ENCODE peak calls at places on chromosomes 1 and 21, in eight cellular contexts. I is mucosa of descending colon, F is transverse colon, J is adrenal gland, K is uterus, G is astrocyte of the spinal cord, Z is AG04450, O is brain microvascular endothelial cell. Y is an unnamed sample.

GRCh38 chr21:27213328-27213727 is 246.4 kb upstream of the ADAMTS5 start:
- DNase-seq in I (no peak), F (no peak), J (no peak), K (no peak), G (no peak), Z (no peak), O (peak; percentile 59), Y (no peak)

GRCh38 chr1:12177156-12177998 is 10.6 kb downstream of the TNFRSF1B start:
- DNase-seq in I (no peak), F (no peak), J (no peak), K (no peak), G (no peak), Z (no peak), O (no peak), Y (no peak)

GRCh38 chr1:201945157-201945556 is 1.2 kb downstream of the LMOD1 start:
- DNase-seq in I (no peak), F (no peak), J (no peak), K (no peak), G (no peak), Z (no peak), O (no peak), Y (no peak)

GRCh38 chr1:171983584-171983983 is 142.3 kb downstream of the DNM3 start:
- DNase-seq in I (no peak), F (no peak), J (no peak), K (no peak), G (peak; percentile 33), Z (no peak), O (no peak), Y (no peak)

GRCh38 chr1:113998361-113998760 is 19.1 kb downstream of the OLFML3 start:
- DNase-seq in I (no peak), F (no peak), J (no peak), K (no peak), G (peak; percentile 28), Z (no peak), O (no peak), Y (no peak)

GRCh38 chr1:53913352-53914043 is 19.5 kb downstream of the DIO1 start:
- DNase-seq in I (no peak), F (no peak), J (no peak), K (no peak), G (no peak), Z (no peak), O (no peak), Y (no peak)

GRCh38 chr1:181482521-181483083 is 715 bp upstream of the CACNA1E start:
- DNase-seq in I (peak; percentile 51), F (peak; percentile 11), J (no peak), K (no peak), G (no peak), Z (no peak), O (no peak), Y (no peak)

GRCh38 chr21:42413500-42413899 is 9.8 kb downstream of the UBASH3A start:
- DNase-seq in I (no peak), F (no peak), J (no peak), K (no peak), G (no peak), Z (no peak), O (no peak), Y (no peak)

GRCh38 chr1:156808186-156809030 is 8.2 kb downstream of the SH2D2A start:
- DNase-seq in I (no peak), F (no peak), J (no peak), K (no peak), G (no peak), Z (no peak), O (no peak), Y (no peak)

GRCh38 chr1:223143760-223144248 is 756 bp upstream of the TLR5 start:
- DNase-seq in I (peak; percentile 60), F (peak; percentile 69), J (peak; percentile 30), K (peak; percentile 25), G (no peak), Z (no peak), O (no peak), Y (no peak)

GRCh38 chr1:181394766-181395165 is 88.6 kb upstream of the CACNA1E start:
- DNase-seq in I (no peak), F (no peak), J (no peak), K (no peak), G (no peak), Z (no peak), O (no peak), Y (no peak)

GRCh38 chr1:30372792-30373433 is 350.5 kb downstream of the MATN1 start:
- DNase-seq in I (no peak), F (no peak), J (no peak), K (no peak), G (no peak), Z (no peak), O (no peak), Y (no peak)

GRCh38 chr1:194071200-194071599 is 884.8 kb upstream of the B3GALT2 start:
- DNase-seq in I (no peak), F (no peak), J (no peak), K (no peak), G (no peak), Z (no peak), O (no peak), Y (no peak)

GRCh38 chr21:42317826-42318746 is 2.9 kb upstream of the TFF3 start:
- DNase-seq in I (peak; percentile 27), F (no peak), J (no peak), K (no peak), G (no peak), Z (no peak), O (no peak), Y (no peak)

GRCh38 chr1:110674337-110675059 is at the start of gene KCNA3:
- DNase-seq in I (peak; percentile 35), F (peak; percentile 65), J (no peak), K (peak; percentile 51), G (no peak), Z (no peak), O (no peak), Y (no peak)

GRCh38 chr1:185309566-185309965 is 7.5 kb downstream of the IVNS1ABP start:
- DNase-seq in I (peak; percentile 32), F (no peak), J (peak; percentile 23), K (no peak), G (no peak), Z (no peak), O (no peak), Y (no peak)

GRCh38 chr1:165851034-165851658 is 23.7 kb downstream of the UCK2 start:
- DNase-seq in I (no peak), F (no peak), J (no peak), K (no peak), G (peak; percentile 59), Z (no peak), O (peak; percentile 57), Y (no peak)

GRCh38 chr1:176800978-176801552 is 338.1 kb downstream of the PAPPA2 start:
- DNase-seq in I (no peak), F (no peak), J (no peak), K (no peak), G (no peak), Z (no peak), O (no peak), Y (no peak)
- TF ChIP-seq CTCF in I (no peak), F (no peak), J (no peak), K (no peak), G (no peak), Z (no peak), O (no peak), Y (no peak)

GRCh38 chr21:45109831-45110492 is 35.6 kb downstream of the ADARB1 start:
- DNase-seq in I (peak; percentile 41), F (peak; percentile 52), J (no peak), K (no peak), G (peak; percentile 30), Z (no peak), O (peak; percentile 56), Y (no peak)
- H3K4me3 ChIP-seq in I (no peak overlapping the region), F (no peak overlapping the region), J (no peak overlapping the region), K (no peak overlapping the region), G (no peak overlapping the region), Z (no peak overlapping the region), O (no peak overlapping the region), Y (no peak overlapping the region)

GRCh38 chr1:84644472-84644871 is 45.8 kb downstream of the SSX2IP start:
- DNase-seq in I (no peak), F (no peak), J (no peak), K (no peak), G (no peak), Z (no peak), O (no peak), Y (no peak)
- TF ChIP-seq CTCF in I (no peak), F (no peak), J (no peak), K (no peak), G (peak; percentile 7), Z (no peak), O (peak; percentile 28), Y (peak; percentile 9)

GRCh38 chr1:4711191-4711915 is 56.9 kb downstream of the AJAP1 start:
- DNase-seq in I (no peak), F (no peak), J (no peak), K (no peak), G (no peak), Z (no peak), O (no peak), Y (no peak)
- H3K4me3 ChIP-seq in I (no peak overlapping the region), F (no peak overlapping the region), J (no peak overlapping the region), K (no peak overlapping the region), G (no peak overlapping the region), Z (no peak overlapping the region), O (no peak overlapping the region), Y (no peak overlapping the region)

Y was measured in retinal pigment epithelial cell.